ENCODE peak calls at places on chromosomes 11 and 22, in six cellular contexts. Z is sigmoid colon, F is lower leg skin, X is fibroblast of lung, S is fibroblast of pulmonary artery, G is suprapubic skin. V is an unnamed sample.

GRCh38 chr22:38220163-38220562 is 18.4 kb downstream of the MAFF start:
- DNase-seq in X (no peak), F (no peak), G (no peak), Z (no peak), S (no peak), V (no peak)

GRCh38 chr11:56950510-56950909 is 38.2 kb upstream of the OR5AK2 start:
- DNase-seq in Z (no peak), F (no peak), G (no peak), S (no peak), X (no peak), V (no peak)

GRCh38 chr22:22129387-22129786 is 115.2 kb upstream of the VPREB1 start:
- DNase-seq in G (no peak), S (no peak), Z (no peak), X (no peak), F (no peak), V (no peak)

GRCh38 chr22:35430897-35431322 is 31.0 kb downstream of the MCM5 start:
- DNase-seq in F (peak; percentile 77), S (peak; percentile 95), G (peak; percentile 90), X (peak; percentile 82), Z (peak; percentile 97), V (peak; percentile 92)

GRCh38 chr22:39553429-39553828 is 17.1 kb upstream of the CACNA1I start:
- DNase-seq in Z (no peak), S (no peak), X (no peak), F (no peak), G (no peak), V (no peak)

GRCh38 chr11:69950120-69950519 is 128.0 kb upstream of the ANO1 start:
- DNase-seq in S (no peak), Z (no peak), G (no peak), F (no peak), X (peak; percentile 20), V (no peak)

GRCh38 chr22:24894220-24894975 is 52.1 kb downstream of the LHFPL7 start:
- DNase-seq in G (no peak), X (peak; percentile 97), Z (peak; percentile 93), F (peak; percentile 48), S (peak; percentile 99), V (peak; percentile 98)

GRCh38 chr11:61264371-61264770 is 23.4 kb downstream of the PGA5 start:
- DNase-seq in S (no peak), G (no peak), F (no peak), X (no peak), Z (no peak), V (no peak)

GRCh38 chr11:57406337-57406904 is 16.0 kb upstream of the PRG2 start:
- DNase-seq in F (peak; percentile 27), X (peak; percentile 17), G (no peak), Z (no peak), S (peak; percentile 29), V (no peak)

GRCh38 chr11:120571476-120571875 is 59.9 kb downstream of the GRIK4 start:
- DNase-seq in X (no peak), Z (peak; percentile 44), F (no peak), G (peak; percentile 54), S (no peak), V (no peak)

GRCh38 chr11:12543596-12544415 is 130.4 kb upstream of the TEAD1 start:
- DNase-seq in Z (no peak), X (no peak), F (no peak), G (no peak), S (no peak), V (no peak)

GRCh38 chr11:128269466-128269865 is 317.9 kb downstream of the ETS1 start:
- DNase-seq in S (no peak), G (no peak), Z (no peak), F (no peak), X (no peak), V (no peak)

GRCh38 chr11:10459029-10459970 is 4.2 kb downstream of the AMPD3 start:
- DNase-seq in G (no peak), Z (no peak), S (peak; percentile 10), F (no peak), X (no peak), V (no peak)
- H3K4me3 ChIP-seq in G (no peak overlapping the region), Z (no peak overlapping the region), S (no peak overlapping the region), F (no peak overlapping the region), X (peak overlapping the region; percentile 10), V (no peak overlapping the region)

DNA sequence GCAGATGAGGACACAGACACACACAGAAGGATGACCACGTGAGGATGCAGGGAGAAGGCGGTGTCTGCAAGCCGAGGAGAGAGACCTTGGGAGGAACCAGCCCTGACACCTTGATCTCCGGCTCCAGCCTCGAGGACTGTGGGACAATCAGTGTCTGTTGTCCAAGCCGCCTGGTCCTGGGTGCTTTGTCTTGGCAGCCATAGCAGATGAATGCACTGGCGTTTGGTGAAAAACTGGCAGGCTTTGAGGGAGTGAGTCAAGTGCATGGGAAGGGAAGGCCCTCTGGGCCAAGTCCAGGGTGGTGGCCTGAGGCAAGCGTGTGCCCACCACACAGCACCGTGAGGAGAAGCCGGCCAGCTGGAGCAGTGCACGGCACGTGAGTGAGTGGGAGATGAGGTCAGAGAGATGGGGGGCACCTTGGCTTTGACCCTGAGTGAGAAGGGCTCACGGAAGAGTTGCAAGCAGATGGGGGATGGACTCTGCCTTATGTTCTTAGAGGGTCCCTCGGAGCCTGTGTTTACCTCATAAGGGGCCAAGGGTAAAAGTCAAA is 12.4 kb upstream of the BRSK2 start:
- DNase-seq in S (no peak), G (peak; percentile 73), F (no peak), Z (no peak), X (no peak), V (no peak)
- TF ChIP-seq CTCF in S (no peak), G (no peak), F (no peak), Z (no peak), X (no peak), V (no peak)

GRCh38 chr11:67410369-67410831 is 5.1 kb upstream of the CARNS1 start:
- DNase-seq in S (no peak), Z (no peak), X (no peak), F (no peak), G (no peak), V (no peak)
- H3K4me3 ChIP-seq in S (no peak overlapping the region), Z (no peak overlapping the region), X (no peak overlapping the region), F (no peak overlapping the region), G (no peak overlapping the region), V (no peak overlapping the region)

GRCh38 chr11:129639300-129639699 is 176.3 kb upstream of the TMEM45B start:
- DNase-seq in F (no peak), X (peak; percentile 92), Z (no peak), S (peak; percentile 89), G (no peak), V (peak; percentile 91)

GRCh38 chr11:129640671-129641070 is 175.0 kb upstream of the TMEM45B start:
- DNase-seq in X (no peak), Z (no peak), G (no peak), S (no peak), F (no peak), V (no peak)

GRCh38 chr11:129644326-129644725 is 171.3 kb upstream of the TMEM45B start:
- DNase-seq in F (no peak), Z (no peak), S (no peak), X (peak; percentile 65), G (no peak), V (peak; percentile 41)

GRCh38 chr11:129645943-129646342 is 169.7 kb upstream of the TMEM45B start:
- DNase-seq in F (no peak), Z (no peak), X (no peak), S (no peak), G (no peak), V (no peak)

DNA sequence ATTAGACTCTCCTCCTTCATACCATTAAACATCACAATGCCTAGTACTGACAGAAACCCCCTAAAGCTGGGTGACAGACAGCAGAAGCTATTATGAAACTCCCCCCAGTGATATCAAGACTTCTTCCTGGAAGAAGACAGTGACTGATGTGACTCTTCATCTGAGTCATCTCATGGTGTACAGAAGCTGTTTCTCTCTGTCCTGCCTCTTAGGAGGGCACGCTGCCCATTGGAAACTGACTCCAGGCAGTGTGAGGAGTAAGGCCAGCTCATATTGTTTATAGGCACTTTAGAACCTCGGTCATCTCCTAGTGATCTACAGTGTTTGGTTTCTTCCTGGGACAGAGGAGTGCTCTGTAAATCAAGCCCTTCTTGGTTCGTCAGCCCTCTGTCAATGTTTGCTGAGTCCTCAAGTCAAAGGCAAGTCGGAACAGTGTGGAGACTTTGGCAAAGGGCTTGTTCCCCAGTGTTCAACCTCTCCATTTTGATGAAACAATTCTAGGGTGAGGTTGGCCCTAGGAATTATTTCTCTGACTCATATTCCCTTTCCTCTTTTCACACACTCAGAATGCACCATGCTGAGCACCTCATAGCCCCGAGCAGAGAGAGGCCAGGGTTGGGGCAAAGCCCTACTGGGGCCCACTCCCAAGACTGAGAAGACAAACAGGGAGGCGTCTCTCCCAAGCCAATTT is 172.5 kb upstream of the TMEM45B start:
- DNase-seq in S (peak; percentile 23), Z (no peak), F (peak; percentile 60), X (peak; percentile 53), G (no peak), V (no peak)
- TF ChIP-seq CTCF in S (no peak), Z (no peak), F (no peak), X (no peak), G (no peak), V (no peak)

DNA sequence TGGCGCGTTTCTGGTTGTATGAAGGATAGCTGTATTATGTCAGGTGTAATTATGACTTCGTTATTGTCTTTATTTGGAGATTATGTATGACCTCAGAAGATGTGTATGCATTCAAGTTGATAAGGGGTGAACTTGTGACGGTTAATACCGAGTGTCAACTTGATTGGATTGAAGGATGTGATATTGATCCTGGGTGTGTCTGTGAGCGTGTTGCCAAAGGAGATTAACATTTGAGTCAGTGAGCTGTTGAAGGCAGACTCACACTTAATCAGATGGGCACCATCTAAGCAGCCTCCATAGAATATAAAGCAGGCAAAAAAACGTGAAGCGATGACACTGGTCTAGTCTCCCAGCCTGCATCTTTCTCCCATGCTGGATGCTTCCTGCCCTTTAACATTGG is 15.3 kb upstream of the CD82 start:
- DNase-seq in Z (no peak), G (no peak), X (no peak), F (no peak), S (no peak), V (no peak)
- H3K4me3 ChIP-seq in Z (no peak overlapping the region), G (no peak overlapping the region), X (no peak overlapping the region), F (no peak overlapping the region), S (no peak overlapping the region), V (no peak overlapping the region)

GRCh38 chr11:68076371-68077042 is 37.7 kb downstream of the TCIRG1 start:
- DNase-seq in F (no peak), X (no peak), G (no peak), Z (no peak), S (no peak), V (peak; percentile 37)
- TF ChIP-seq CTCF in F (no peak), X (peak; percentile 11), G (no peak), Z (no peak), S (peak; percentile 22), V (peak; percentile 51)

V was measured in fibroblast of villous mesenchyme.